ENCODE peak calls at places on chromosomes 4 and X, in five cellular contexts. L is nephron progenitor cell; F is amniotic epithelial cell; I is BJ; E is activated CD4-positive, alpha-beta T cell treated with anti-CD3 and anti-CD28 coated beads, Interleukin-2, amount 10 ng/mL, durations not matched to agents 7 days and 5 days. H is an unnamed sample.

GRCh38 chr4:29734785-29735184 is 985.4 kb upstream of the PCDH7 start:
- DNase-seq in F (no peak), L (no peak), E (no peak), I (no peak), H (no peak)

GRCh38 chr4:54487491-54487890 is 170.3 kb upstream of the KIT start:
- DNase-seq in I (no peak), F (no peak), L (no peak), E (no peak), H (no peak)

GRCh38 chr4:125368161-125368560 is 53.4 kb downstream of the FAT4 start:
- DNase-seq in E (no peak), I (no peak), F (peak; percentile 23), L (no peak), H (no peak)

GRCh38 chr4:119666653-119667091 is 38.1 kb upstream of the PDE5A start:
- DNase-seq in F (peak; percentile 69), I (no peak), E (no peak), L (no peak), H (peak; percentile 4)

GRCh38 chr4:134762053-134762452 is 560.5 kb upstream of the PABPC4L start:
- DNase-seq in I (no peak), E (no peak), L (peak; percentile 9), F (no peak), H (no peak)

GRCh38 chr4:168218663-168219062 is 99.9 kb downstream of the DDX60 start:
- DNase-seq in L (no peak), I (peak; percentile 46), E (no peak), F (peak; percentile 91), H (no peak)

GRCh38 chr4:42787071-42787463 is 105.4 kb upstream of the GRXCR1 start:
- DNase-seq in I (no peak), E (no peak), F (no peak), L (no peak), H (no peak)

GRCh38 chr4:176654565-176655216 is 138.0 kb downstream of the VEGFC start:
- DNase-seq in E (no peak), F (peak; percentile 52), I (no peak), L (no peak), H (no peak)

GRCh38 chr4:186727977-186728519 is 4.4 kb upstream of the FAT1 start:
- DNase-seq in I (no peak), E (no peak), L (peak; percentile 29), F (peak; percentile 34), H (no peak)

GRCh38 chr4:26048962-26049361 is 134.9 kb downstream of the SMIM20 start:
- DNase-seq in I (no peak), L (no peak), F (peak; percentile 61), E (no peak), H (no peak)

GRCh38 chr4:15914291-15914690 is 24.2 kb downstream of the FGFBP1 start:
- DNase-seq in E (no peak), L (no peak), I (no peak), F (peak; percentile 60), H (no peak)

GRCh38 chr4:87838207-87838606 is 5.4 kb downstream of the MEPE start:
- DNase-seq in F (no peak), E (no peak), I (no peak), L (peak; percentile 6), H (no peak)

GRCh38 chr4:110917835-110918234 is 295.0 kb upstream of the PITX2 start:
- DNase-seq in L (no peak), I (no peak), E (no peak), F (no peak), H (no peak)

GRCh38 chrX:72181178-72182125 is at the start of gene PIN4:
- DNase-seq in E (peak; percentile 87), I (peak; percentile 92), F (peak; percentile 95), L (peak; percentile 85), H (peak; percentile 76)

GRCh38 chrX:9249452-9249851 is 215.4 kb upstream of the TBL1X start:
- DNase-seq in L (no peak), F (no peak), I (no peak), E (no peak), H (no peak)

GRCh38 chr4:146273204-146273901 is 59.0 kb downstream of the REELD1 start:
- DNase-seq in I (no peak), E (no peak), F (no peak), L (no peak), H (no peak)

GRCh38 chr4:187883049-187883448 is 112.5 kb upstream of the ZFP42 start:
- DNase-seq in F (no peak), E (no peak), L (no peak), I (no peak), H (no peak)

GRCh38 chr4:134024251-134024650 is 177.3 kb downstream of the PABPC4L start:
- DNase-seq in L (no peak), E (no peak), I (no peak), F (peak; percentile 61), H (no peak)

GRCh38 chr4:5955201-5955821 is 62.4 kb upstream of the CRMP1 start:
- DNase-seq in F (no peak), I (no peak), L (no peak), E (no peak), H (no peak)

GRCh38 chr4:152696764-152697250 is 17.0 kb upstream of the TMEM154 start:
- DNase-seq in I (no peak), E (peak; percentile 46), F (peak; percentile 44), L (no peak), H (peak; percentile 12)

GRCh38 chr4:53713767-53714166 is 122.5 kb upstream of the LNX1 start:
- DNase-seq in I (no peak), L (no peak), E (no peak), F (no peak), H (no peak)

GRCh38 chr4:67437974-67438713 is 107.2 kb downstream of the CENPC start:
- DNase-seq in F (peak; percentile 96), E (no peak), I (peak; percentile 9), L (no peak), H (no peak)

GRCh38 chr4:132540797-132541196 is 608.3 kb upstream of the PCDH10 start:
- DNase-seq in F (no peak), L (no peak), E (no peak), I (no peak), H (no peak)

GRCh38 chrX:40262641-40263560 is 165.1 kb upstream of the BCOR start:
- DNase-seq in I (peak; percentile 16), F (peak; percentile 87), L (no peak), E (no peak), H (no peak)

GRCh38 chr4:11633435-11633834 is 204.7 kb upstream of the HS3ST1 start:
- DNase-seq in F (no peak), E (no peak), I (no peak), L (no peak), H (no peak)

GRCh38 chrX:76454456-76454927 is 27.0 kb downstream of the MAGEE1 start:
- DNase-seq in F (peak; percentile 2), I (no peak), E (peak; percentile 12), L (peak; percentile 3), H (no peak)

GRCh38 chrX:31165241-31166035 is 93.6 kb upstream of the FTHL17 start:
- DNase-seq in F (peak; percentile 94), E (no peak), L (no peak), I (no peak), H (no peak)

GRCh38 chrX:55161581-55161980 is 58.6 kb upstream of the PAGE5 start:
- DNase-seq in L (no peak), F (peak; percentile 32), E (no peak), I (no peak), H (no peak)

GRCh38 chr4:169993531-169993930 is 32.7 kb downstream of the MFAP3L start:
- DNase-seq in I (no peak), F (no peak), L (no peak), E (no peak), H (no peak)

GRCh38 chr4:165152527-165152926 is 39.9 kb upstream of the TMEM192 start:
- DNase-seq in F (peak; percentile 89), L (no peak), I (no peak), E (no peak), H (no peak)

GRCh38 chrX:16445166-16445752 is 204.7 kb upstream of the S100G start:
- DNase-seq in F (peak; percentile 9), I (no peak), L (peak; percentile 49), E (peak; percentile 46), H (peak; percentile 25)

GRCh38 chr4:5888706-5889696 is 3.9 kb downstream of the CRMP1 start:
- DNase-seq in I (no peak), L (no peak), E (no peak), F (no peak), H (no peak)

GRCh38 chr4:151865327-151865726 is 104.5 kb upstream of the GATB start:
- DNase-seq in E (no peak), I (no peak), L (no peak), F (no peak), H (no peak)

GRCh38 chr4:137853424-137853823 is 321.1 kb upstream of the PCDH18 start:
- DNase-seq in I (no peak), F (no peak), L (no peak), E (no peak), H (no peak)

GRCh38 chrX:53678667-53679066 is 7.9 kb downstream of the HUWE1 start:
- DNase-seq in L (no peak), F (peak; percentile 10), E (peak; percentile 7), I (no peak), H (no peak)

GRCh38 chr4:107721436-107722090 is 1.5 kb upstream of the PAPSS1 start:
- DNase-seq in E (peak; percentile 30), F (no peak), I (no peak), L (peak; percentile 46), H (no peak)

GRCh38 chrX:123909498-123909897 is 49.6 kb downstream of the XIAP start:
- DNase-seq in L (no peak), E (no peak), I (no peak), F (peak; percentile 64), H (no peak)

GRCh38 chr4:78162821-78163220 is 105.7 kb downstream of the FRAS1 start:
- DNase-seq in F (no peak), I (no peak), E (no peak), L (no peak), H (no peak)

GRCh38 chr4:41160010-41160789 is 54.1 kb downstream of the APBB2 start:
- DNase-seq in F (peak; percentile 100), I (peak; percentile 52), E (no peak), L (no peak), H (no peak)

GRCh38 chr4:87017580-87018061 is 82.8 kb downstream of the AFF1 start:
- DNase-seq in F (peak; percentile 95), E (no peak), L (no peak), I (peak; percentile 58), H (no peak)

H was measured in neural crest cell.